ENCODE peak calls at places on chromosome 12, in six cellular contexts. E is kidney tubule cell, W is nephron progenitor cell, K is ureter, P is HuH-7, M is activated T-helper 1 cell treated with Interleukin-2 at 50 U/mL for 16 hours. V is an unnamed sample.

GRCh38 chr12:24534632-24535031 is 414.3 kb downstream of the BCAT1 start:
- DNase-seq in E (no peak), K (no peak), W (no peak), M (no peak), P (no peak), V (no peak)

GRCh38 chr12:68106160-68106559 is 53.4 kb downstream of the IFNG start:
- DNase-seq in P (no peak), M (no peak), K (no peak), W (no peak), E (peak), V (no peak)

GRCh38 chr12:90275088-90275487 is 566.5 kb upstream of the ATP2B1 start:
- DNase-seq in W (no peak), E (no peak), M (no peak), P (no peak), K (no peak), V (no peak)

GRCh38 chr12:89263153-89263552 is 89.1 kb downstream of the DUSP6 start:
- DNase-seq in M (no peak), W (no peak), P (no peak), K (no peak), E (no peak), V (no peak)

GRCh38 chr12:112018571-112019237 is 5.5 kb downstream of the ERP29 start:
- DNase-seq in E (no peak), M (no peak), P (no peak), W (no peak), K (no peak), V (no peak)

GRCh38 chr12:70661762-70662161 is 24.5 kb upstream of the PTPRB start:
- DNase-seq in W (no peak), E (peak), P (no peak), M (no peak), K (no peak), V (no peak)

GRCh38 chr12:115774148-115774905 is 503.2 kb downstream of the MED13L start:
- DNase-seq in M (no peak), W (no peak), E (peak), K (no peak), P (no peak), V (no peak)

GRCh38 chr12:15956413-15957185 is 45.5 kb downstream of the DERA start:
- DNase-seq in E (peak), K (peak), P (no peak), M (no peak), W (no peak), V (no peak)

GRCh38 chr12:67647251-67647546 is 1.3 kb upstream of the DYRK2 start:
- DNase-seq in E (no peak), P (no peak), W (no peak), K (no peak), M (no peak), V (no peak)

GRCh38 chr12:91704446-91704845 is 441.2 kb downstream of the BTG1 start:
- DNase-seq in P (no peak), K (no peak), M (no peak), W (no peak), E (peak), V (no peak)

GRCh38 chr12:4108803-4109345 is 164.7 kb upstream of the CCND2 start:
- DNase-seq in K (no peak), E (peak), M (no peak), W (no peak), P (no peak), V (no peak)

GRCh38 chr12:96136129-96136528 is 58.0 kb upstream of the ELK3 start:
- DNase-seq in M (no peak), W (peak), K (no peak), E (peak), P (no peak), V (no peak)

GRCh38 chr12:91893476-91893875 is 252.2 kb downstream of the BTG1 start:
- DNase-seq in W (no peak), M (no peak), E (no peak), P (no peak), K (no peak), V (no peak)

GRCh38 chr12:70994217-70994788 is 73.8 kb upstream of the PTPRR start:
- DNase-seq in P (no peak), E (peak), M (no peak), K (no peak), W (no peak), V (no peak)

GRCh38 chr12:92478692-92479091 is 224.1 kb upstream of the PLEKHG7 start:
- DNase-seq in P (no peak), E (peak), W (no peak), K (no peak), M (no peak), V (no peak)

GRCh38 chr12:31215521-31216232 is 110.3 kb downstream of the SINHCAF start:
- DNase-seq in M (no peak), E (no peak), W (no peak), K (no peak), P (no peak), V (no peak)

GRCh38 chr12:50647479-50647878 is 116.4 kb upstream of the ATF1 start:
- DNase-seq in P (no peak), M (no peak), K (no peak), W (no peak), E (peak), V (no peak)

GRCh38 chr12:51773145-51773869 is 75.2 kb downstream of the FIGNL2 start:
- DNase-seq in E (peak), P (no peak), M (no peak), K (no peak), W (no peak), V (no peak)

GRCh38 chr12:105834496-105834895 is 304.3 kb downstream of the NUAK1 start:
- DNase-seq in W (no peak), M (no peak), K (no peak), E (no peak), P (no peak), V (no peak)

GRCh38 chr12:112535017-112535416 is 116.3 kb downstream of the PTPN11 start:
- DNase-seq in P (no peak), K (no peak), W (no peak), E (no peak), M (no peak), V (no peak)

GRCh38 chr12:88026196-88026595 is 3.0 kb downstream of the C12orf50 start:
- DNase-seq in M (no peak), E (peak), P (no peak), K (no peak), W (no peak), V (no peak)

GRCh38 chr12:124404162-124404561 is 109.3 kb downstream of the RFLNA start:
- DNase-seq in P (no peak), W (no peak), E (no peak), K (no peak), M (no peak), V (no peak)

GRCh38 chr12:100445081-100445481 is 28.6 kb upstream of the NR1H4 start:
- DNase-seq in K (no peak), E (no peak), P (peak), W (no peak), M (no peak), V (no peak)

GRCh38 chr12:42716521-42716920 is 127.0 kb upstream of the PRICKLE1 start:
- DNase-seq in E (peak), M (no peak), P (no peak), K (no peak), W (no peak), V (no peak)

GRCh38 chr12:132239796-132240668 is 89.4 kb downstream of the GALNT9 start:
- DNase-seq in W (no peak), K (no peak), M (no peak), E (no peak), P (no peak), V (no peak)

GRCh38 chr12:49389092-49389703 is 21.9 kb downstream of the SPATS2 start:
- DNase-seq in P (no peak), K (no peak), W (peak), E (no peak), M (peak), V (peak)

GRCh38 chr12:124321556-124322270 is 26.8 kb downstream of the RFLNA start:
- DNase-seq in E (peak), K (no peak), W (no peak), M (no peak), P (no peak), V (no peak)

GRCh38 chr12:111733340-111733739 is 33.4 kb upstream of the ALDH2 start:
- DNase-seq in P (no peak), K (no peak), W (no peak), M (no peak), E (no peak), V (no peak)

GRCh38 chr12:40226652-40227051 is 1.9 kb downstream of the LRRK2 start:
- DNase-seq in K (peak), M (no peak), E (peak), W (no peak), P (no peak), V (no peak)

GRCh38 chr12:46770501-46771183 is 55.2 kb downstream of the SLC38A4 start:
- DNase-seq in P (peak), M (no peak), E (no peak), K (no peak), W (peak), V (no peak)

V was measured in CD4-positive, alpha-beta T cell.